ENCODE peak calls at places on chromosomes 11 and 22, in six cellular contexts. V is keratinocyte, S is stomach, U is HAP-1, P is bronchial epithelial cell, H is fibroblast of lung. F is an unnamed sample. For H3K27me3 and H3K36me3, the result is how much of the 10 kb centered on the place peaks cover.

GRCh38 chr22:48742556-48743343 is 1084.9 kb downstream of the BRD1 start:
- DNase-seq in H (no peak), V (no peak), P (no peak), S (peak), U (no peak), F (no peak)

GRCh38 chr22:44359496-44360110 is 46.9 kb upstream of the SHISAL1 start:
- DNase-seq in S (no peak), V (no peak), P (no peak), H (no peak), U (no peak), F (no peak)

GRCh38 chr11:1866226-1866625 is 13.3 kb downstream of the LSP1 start:
- DNase-seq in V (no peak), P (no peak), S (no peak), H (no peak), U (no peak), F (no peak)

GRCh38 chr22:46537946-46538815 is 761 bp upstream of the CELSR1 start:
- DNase-seq in U (peak), V (no peak), H (peak), P (peak), S (no peak), F (no peak)

GRCh38 chr11:46521947-46522681 is 71.7 kb downstream of the AMBRA1 start:
- DNase-seq in V (no peak), U (no peak), S (no peak), H (peak), P (no peak), F (no peak)

GRCh38 chr11:116543099-116543498 is 229.7 kb downstream of the BUD13 start:
- DNase-seq in U (no peak), H (no peak), P (no peak), S (no peak), V (no peak), F (no peak)

GRCh38 chr22:18088825-18089568 is 11.2 kb downstream of the PEX26 start:
- DNase-seq in P (no peak), S (no peak), U (no peak), V (no peak), H (no peak), F (no peak)

GRCh38 chr22:31556627-31557203 is 60.4 kb downstream of the SFI1 start:
- DNase-seq in U (peak), P (peak), V (no peak), S (no peak), H (peak), F (no peak)

GRCh38 chr11:37881741-37882140 is 1283.7 kb upstream of the RAG2 start:
- DNase-seq in V (no peak), S (no peak), U (no peak), P (peak), H (no peak), F (no peak)

GRCh38 chr11:2090172-2091111 is 48.7 kb downstream of the IGF2 start:
- DNase-seq in S (peak), H (no peak), V (no peak), P (no peak), U (no peak), F (no peak)

GRCh38 chr22:32737811-32738210 is 63.7 kb upstream of the TIMP3 start:
- DNase-seq in P (no peak), S (no peak), H (peak), U (no peak), V (no peak), F (no peak)

GRCh38 chr22:35301370-35301874 is 1.7 kb downstream of the TOM1 start:
- DNase-seq in S (no peak), V (peak), H (peak), P (peak), U (no peak), F (peak)

GRCh38 chr22:20422271-20422958 is 15.2 kb downstream of the SCARF2 start:
- DNase-seq in U (no peak), P (no peak), H (no peak), V (no peak), S (no peak), F (no peak)

GRCh38 chr11:119992171-119993051 is 145.5 kb downstream of the TRIM29 start:
- DNase-seq in H (no peak), V (no peak), S (no peak), P (no peak), U (no peak), F (no peak)

GRCh38 chr11:114448749-114449484 is 9.7 kb downstream of the REXO2 start:
- DNase-seq in H (peak), S (no peak), P (peak), U (no peak), V (no peak), F (no peak)

GRCh38 chr22:43587574-43587973 is 175.8 kb downstream of the MPPED1 start:
- DNase-seq in V (no peak), U (no peak), P (peak), S (no peak), H (peak), F (no peak)

GRCh38 chr22:36010090-36010489 is 18.5 kb downstream of the RBFOX2 start:
- DNase-seq in P (no peak), H (no peak), V (no peak), U (no peak), S (no peak), F (no peak)

GRCh38 chr11:8282621-8283509 is 19.2 kb upstream of the LMO1 start:
- DNase-seq in V (no peak), S (no peak), H (no peak), P (no peak), U (peak), F (no peak)

GRCh38 chr11:125025968-125026367 is 37.1 kb upstream of the SLC37A2 start:
- DNase-seq in H (no peak), S (no peak), P (no peak), U (no peak), V (no peak), F (no peak)

GRCh38 chr22:44500623-44501022 is 2.6 kb upstream of the RTL6 start:
- DNase-seq in S (no peak), U (peak), V (no peak), P (no peak), H (no peak), F (no peak)

GRCh38 chr22:28958611-28959010 is 75.2 kb downstream of the ZNRF3 start:
- DNase-seq in U (no peak), S (no peak), H (peak), P (peak), V (no peak), F (no peak)

GRCh38 chr11:1749787-1750351 is 526 bp downstream of the IFITM10 start:
- DNase-seq in S (no peak), U (no peak), V (no peak), H (peak), P (peak), F (no peak)

GRCh38 chr22:29480512-29481264 is 670 bp downstream of the NEFH start:
- DNase-seq in H (peak), V (no peak), S (no peak), U (no peak), P (peak), F (no peak)

GRCh38 chr11:34915136-34916013 is 804 bp downstream of the APIP start:
- DNase-seq in U (no peak), H (peak), P (peak), V (no peak), S (no peak), F (no peak)

GRCh38 chr11:1574256-1575242 is 2.5 kb upstream of the DUSP8 start:
- DNase-seq in H (peak), S (peak), P (no peak), V (no peak), U (peak), F (peak)

GRCh38 chr11:22304337-22304961 is 33.7 kb upstream of the SLC17A6 start:
- DNase-seq in S (no peak), V (no peak), U (peak), P (peak), H (peak), F (no peak)

GRCh38 chr11:126992065-126992803 is 8.3 kb downstream of the KIRREL3 start:
- DNase-seq in P (peak), V (no peak), H (peak), S (no peak), U (no peak), F (peak)
- H3K4me3 ChIP-seq in P (no peak), V (no peak), H (no peak), S (no peak), U (no peak), F (peak)

DNA sequence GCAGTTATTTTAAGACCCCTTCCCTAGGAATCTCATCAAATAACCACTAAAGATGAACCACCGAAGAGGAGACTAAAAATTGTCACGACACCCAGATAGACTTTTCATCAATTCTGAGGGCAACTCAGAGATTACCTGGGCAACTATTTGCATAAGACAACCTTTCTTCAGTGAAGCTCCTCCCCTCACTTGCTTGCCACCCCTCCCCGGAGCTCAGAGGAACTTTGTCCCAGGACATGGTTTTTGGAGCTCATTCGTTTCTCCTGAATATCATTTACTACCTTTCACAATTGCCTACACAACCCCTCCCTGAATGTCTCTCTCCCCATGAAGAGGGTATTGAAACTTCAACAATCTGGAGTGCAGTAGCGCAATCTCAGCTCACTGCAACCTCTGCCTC is 3.9 kb downstream of the AGBL2 start:
- DNase-seq in U (no peak), H (no peak), V (no peak), P (no peak), S (no peak), F (no peak)
- H3K27me3 ChIP-seq in U (under half), H (under half), V (under half), P (under half), S (under half), F (under half)

DNA sequence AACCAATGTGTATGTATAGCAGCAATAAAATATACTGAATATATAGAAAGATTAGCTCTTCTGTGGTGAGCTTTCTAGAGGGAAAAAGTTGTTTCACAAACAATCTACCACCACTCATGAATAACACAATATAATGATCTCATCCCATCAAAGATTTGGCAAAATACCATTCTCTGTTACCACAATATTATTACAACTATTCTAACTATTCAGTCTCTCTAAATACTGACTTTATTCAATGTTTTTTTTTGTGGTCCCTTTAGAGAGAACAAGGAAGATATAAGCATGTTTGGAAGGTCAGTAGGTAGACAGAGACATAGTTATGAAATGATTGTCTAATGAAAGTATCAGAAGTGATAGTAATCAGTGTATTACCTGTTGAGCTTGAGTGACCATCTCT is 7.8 kb downstream of the CCDC90B start:
- DNase-seq in V (no peak), H (no peak), S (no peak), P (no peak), U (no peak), F (no peak)
- H3K36me3 ChIP-seq in V (under half), H (under half), S (half or more), P (under half), U (under half), F (under half)

GRCh38 chr22:50701076-50701419 is 28.4 kb downstream of the SHANK3 start:
- DNase-seq in V (no peak), H (no peak), P (no peak), S (no peak), U (no peak), F (no peak)

GRCh38 chr22:50699001-50699753 is 26.6 kb downstream of the SHANK3 start:
- DNase-seq in U (no peak), V (no peak), P (no peak), H (no peak), S (no peak), F (no peak)

GRCh38 chr22:50701428-50702154 is 29.0 kb downstream of the SHANK3 start:
- DNase-seq in P (no peak), U (no peak), H (no peak), V (no peak), S (no peak), F (no peak)

GRCh38 chr22:50699754-50700386 is 27.2 kb downstream of the SHANK3 start:
- DNase-seq in H (no peak), P (no peak), V (no peak), U (no peak), S (no peak), F (no peak)

DNA sequence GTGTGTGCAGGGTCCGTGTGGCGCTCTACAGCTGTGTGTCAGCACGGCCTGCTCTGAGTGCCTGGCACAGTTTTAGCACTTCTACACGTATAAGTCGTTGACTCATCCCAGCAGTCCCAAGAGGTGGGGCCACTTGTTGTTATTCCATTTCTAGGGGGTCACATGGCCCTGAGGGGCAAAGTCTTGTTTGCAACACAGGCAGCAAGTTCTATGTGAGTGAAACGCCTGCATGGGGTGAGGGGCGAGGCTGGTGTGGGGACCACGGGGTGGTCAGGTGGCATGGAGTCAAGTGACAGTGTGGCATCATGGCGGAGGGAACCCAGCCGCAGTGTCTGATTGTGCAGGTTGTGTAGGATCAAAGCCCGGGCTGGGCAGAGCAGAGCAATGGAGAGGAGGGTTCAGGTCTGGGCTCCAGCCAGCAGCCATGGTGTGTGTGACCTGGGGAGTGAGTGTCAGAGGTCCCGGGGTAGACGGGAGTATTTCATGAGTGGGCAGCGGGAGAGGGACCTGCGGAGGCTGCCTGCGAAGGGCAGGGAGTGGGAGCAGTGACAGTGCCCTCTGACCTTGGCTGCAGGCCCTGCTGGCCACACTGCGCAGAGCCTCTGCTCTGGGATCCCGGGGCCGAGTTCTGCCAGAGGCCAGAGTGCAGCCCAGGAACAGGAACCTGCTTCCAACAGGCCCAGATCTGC is 27.9 kb downstream of the SHANK3 start:
- DNase-seq in S (no peak), P (no peak), V (no peak), H (no peak), U (no peak), F (no peak)
- H3K4me3 ChIP-seq in S (no peak), P (no peak), V (no peak), H (no peak), U (no peak), F (no peak)

GRCh38 chr11:118017631-118018315 is 31.6 kb downstream of the IL10RA start:
- DNase-seq in P (no peak), U (no peak), V (no peak), H (no peak), S (no peak), F (no peak)
- H3K27me3 ChIP-seq in P (under half), U (under half), V (under half), H (under half), S (under half), F (under half)

GRCh38 chr11:64898541-64898940 is 18.5 kb downstream of the ATG2A start:
- DNase-seq in P (no peak), S (no peak), U (no peak), V (no peak), H (no peak), F (no peak)

GRCh38 chr11:64894812-64895452 is 16.5 kb upstream of the EHD1 start:
- DNase-seq in P (no peak), H (no peak), V (no peak), U (no peak), S (no peak), F (no peak)

GRCh38 chr11:64896448-64897022 is 18.1 kb upstream of the EHD1 start:
- DNase-seq in V (no peak), H (no peak), P (no peak), U (no peak), S (no peak), F (no peak)

GRCh38 chr11:64898076-64898445 is 18.9 kb downstream of the ATG2A start:
- DNase-seq in S (no peak), V (no peak), U (no peak), H (no peak), P (no peak), F (no peak)

GRCh38 chr11:64897381-64898075 is 19.1 kb upstream of the EHD1 start:
- DNase-seq in U (no peak), V (no peak), H (no peak), P (no peak), S (no peak), F (no peak)
- H3K36me3 ChIP-seq in U (under half), V (under half), H (under half), P (under half), S (half or more), F (under half)

DNA sequence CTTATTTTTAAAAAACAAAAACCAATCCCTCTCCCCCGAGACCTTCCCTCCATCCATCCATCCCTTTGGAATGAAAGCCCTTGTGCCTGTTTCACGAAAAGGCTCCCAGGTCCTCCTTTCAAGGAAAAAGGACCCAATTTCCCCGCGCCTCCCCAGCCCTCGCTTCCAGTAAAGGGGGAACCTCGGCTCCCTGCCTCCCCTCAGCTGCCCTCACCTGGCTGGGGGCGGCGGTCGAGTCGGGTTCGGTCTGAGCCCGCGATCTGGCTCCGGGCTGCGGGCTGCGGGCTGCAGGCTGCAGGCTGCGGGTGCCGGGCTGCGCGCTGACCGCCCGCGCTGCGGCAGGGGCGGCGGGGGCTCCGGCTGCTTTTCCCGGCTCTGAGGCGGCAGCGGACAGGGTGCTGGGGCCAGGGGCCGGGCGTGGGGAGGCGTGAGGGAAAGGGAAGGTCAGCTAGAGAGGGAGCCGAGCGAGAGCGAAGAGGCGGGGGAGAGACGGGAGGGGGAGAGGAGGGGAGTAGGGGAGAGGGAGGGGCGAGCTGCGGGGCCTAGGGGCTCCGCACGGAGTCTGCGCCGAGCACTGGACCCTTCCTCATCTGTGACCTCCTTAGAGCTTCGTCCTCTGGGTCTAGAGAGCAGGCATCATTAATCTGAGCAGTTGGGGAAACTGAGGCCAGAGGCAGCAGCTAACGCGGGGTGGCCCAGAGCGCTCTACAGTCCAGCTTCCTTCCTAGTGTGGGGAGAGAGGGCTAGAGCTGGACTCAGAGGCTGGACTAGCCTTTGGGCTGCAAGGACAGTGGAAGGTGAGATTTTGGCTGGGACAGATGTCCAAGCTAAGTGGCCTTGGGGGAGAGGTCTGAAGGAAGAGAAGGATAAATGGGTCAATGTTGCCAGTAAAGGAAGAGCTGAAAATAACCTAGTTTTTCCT is at the start of gene C1QTNF4:
- DNase-seq in P (no peak), V (no peak), H (no peak), U (no peak), S (no peak), F (no peak)
- H3K4me3 ChIP-seq in P (no peak), V (no peak), H (peak), U (no peak), S (peak), F (no peak)